ENCODE peak calls at places on chromosomes 5 and 9, in nine cellular contexts. R, T, H, C, Y, O, L, A and J are unnamed samples.

GRCh38 chr9:27714388-27714787 is 141.1 kb upstream of the C9orf72 start:
- DNase-seq in T (no peak), Y (no peak), O (no peak), R (no peak), A (no peak), H (peak; percentile 45), L (no peak), C (no peak), J (no peak)

GRCh38 chr9:27437652-27438373 is 86.3 kb upstream of the IFNK start:
- DNase-seq in O (no peak), Y (no peak), R (no peak), C (no peak), L (no peak), A (no peak), H (no peak), T (no peak), J (no peak)

GRCh38 chr9:15249042-15249818 is 57.8 kb downstream of the TTC39B start:
- DNase-seq in H (no peak), R (no peak), C (no peak), O (no peak), Y (no peak), A (no peak), L (no peak), T (no peak), J (no peak)

GRCh38 chr9:74361508-74361907 is 135.6 kb upstream of the RORB start:
- DNase-seq in C (no peak), H (no peak), Y (no peak), A (no peak), L (no peak), O (no peak), T (no peak), R (no peak), J (no peak)

GRCh38 chr5:37005946-37006540 is 129.5 kb downstream of the NIPBL start:
- DNase-seq in H (no peak), C (no peak), O (peak; percentile 22), T (no peak), R (peak; percentile 24), A (no peak), L (no peak), Y (peak; percentile 71), J (peak; percentile 76)

GRCh38 chr9:133506653-133507038 is 18.1 kb downstream of the MYMK start:
- DNase-seq in O (no peak), T (no peak), Y (no peak), C (no peak), L (no peak), A (peak; percentile 80), R (no peak), H (no peak), J (no peak)

GRCh38 chr9:86946712-86947145 is 577 bp downstream of the GAS1 start:
- DNase-seq in Y (peak; percentile 62), A (peak; percentile 77), H (no peak), L (peak; percentile 49), R (peak; percentile 61), O (peak; percentile 55), T (peak; percentile 30), C (no peak), J (peak; percentile 40)

GRCh38 chr9:91840882-91841281 is 109.1 kb downstream of the ROR2 start:
- DNase-seq in A (no peak), L (no peak), Y (no peak), T (no peak), O (no peak), H (no peak), R (no peak), C (no peak), J (no peak)

GRCh38 chr5:43359738-43360137 is 46.5 kb upstream of the HMGCS1 start:
- DNase-seq in C (no peak), R (no peak), L (no peak), A (no peak), O (no peak), T (no peak), Y (no peak), H (no peak), J (no peak)

GRCh38 chr5:4387295-4387694 is 752.8 kb upstream of the ADAMTS16 start:
- DNase-seq in O (no peak), A (no peak), T (no peak), Y (no peak), R (no peak), C (no peak), H (no peak), L (no peak), J (no peak)

GRCh38 chr5:54792611-54793404 is 192.6 kb downstream of the ESM1 start:
- DNase-seq in R (no peak), T (no peak), H (no peak), Y (no peak), A (no peak), O (no peak), L (no peak), C (no peak), J (no peak)

GRCh38 chr5:91643796-91644195 is 260.7 kb upstream of the ARRDC3 start:
- DNase-seq in Y (no peak), H (no peak), A (no peak), R (no peak), O (no peak), L (no peak), C (no peak), T (no peak), J (no peak)